ENCODE peak calls at places on chromosomes 12 and 14, in nine cellular contexts. B, K, H, L, V, J, Q, N and R are unnamed samples.

GRCh38 chr14:95486875-95487668 is 29.4 kb downstream of the SYNE3 start:
- DNase-seq in B (no peak), K (no peak), H (no peak), L (no peak), V (no peak), J (no peak), Q (no peak), N (no peak), R (no peak)

GRCh38 chr14:91614187-91614586 is 104.1 kb upstream of the PPP4R3A start:
- DNase-seq in B (no peak), K (no peak), H (no peak), L (no peak), V (no peak), J (peak), Q (no peak), N (no peak), R (no peak)

GRCh38 chr14:104805326-104805678 is 4.4 kb downstream of the ZBTB42 start:
- DNase-seq in B (no peak), K (no peak), H (no peak), L (peak), V (no peak), J (peak), Q (no peak), N (no peak), R (peak)

GRCh38 chr12:57008113-57008687 is 1.9 kb upstream of the ZBTB39 start:
- DNase-seq in B (no peak), K (no peak), H (no peak), L (no peak), V (no peak), J (peak), Q (no peak), N (no peak), R (peak)

GRCh38 chr12:55738113-55739024 is 4.6 kb upstream of the GDF11 start:
- DNase-seq in B (peak), K (no peak), H (no peak), L (peak), V (peak), J (peak), Q (peak), N (peak), R (no peak)

GRCh38 chr12:74747305-74747704 is 209.7 kb downstream of the ATXN7L3B start:
- DNase-seq in B (no peak), K (no peak), H (no peak), L (no peak), V (no peak), J (peak), Q (no peak), N (no peak), R (no peak)

GRCh38 chr12:40103043-40103442 is 2.8 kb downstream of the SLC2A13 start:
- DNase-seq in B (no peak), K (no peak), H (no peak), L (no peak), V (no peak), J (no peak), Q (no peak), N (no peak), R (no peak)

GRCh38 chr12:81797100-81797499 is 38.0 kb upstream of the PPFIA2 start:
- DNase-seq in B (no peak), K (no peak), H (no peak), L (no peak), V (no peak), J (peak), Q (no peak), N (no peak), R (no peak)

GRCh38 chr12:127728285-127728684 is 538.7 kb upstream of the TMEM132C start:
- DNase-seq in B (no peak), K (no peak), H (no peak), L (no peak), V (no peak), J (no peak), Q (no peak), N (no peak), R (no peak)

GRCh38 chr14:36822671-36823070 is 161.0 kb downstream of the PAX9 start:
- DNase-seq in B (no peak), K (no peak), H (no peak), L (no peak), V (no peak), J (no peak), Q (no peak), N (no peak), R (no peak)

GRCh38 chr12:128930591-128930990 is 77.3 kb downstream of the GLT1D1 start:
- DNase-seq in B (no peak), K (no peak), H (no peak), L (no peak), V (no peak), J (no peak), Q (no peak), N (no peak), R (no peak)

GRCh38 chr12:53505555-53506449 is 1.5 kb downstream of the NPFF start:
- DNase-seq in B (no peak), K (no peak), H (no peak), L (no peak), V (peak), J (no peak), Q (no peak), N (no peak), R (no peak)

GRCh38 chr12:53506881-53507719 is at the start of gene NPFF:
- DNase-seq in B (no peak), K (no peak), H (no peak), L (no peak), V (peak), J (no peak), Q (no peak), N (no peak), R (no peak)

GRCh38 chr12:53506450-53506785 is 866 bp downstream of the NPFF start:
- DNase-seq in B (no peak), K (no peak), H (no peak), L (no peak), V (no peak), J (no peak), Q (no peak), N (no peak), R (no peak)

GRCh38 chr12:53510181-53510812 is 3.0 kb upstream of the NPFF start:
- DNase-seq in B (no peak), K (no peak), H (no peak), L (no peak), V (peak), J (no peak), Q (no peak), N (no peak), R (no peak)

GRCh38 chr12:53508534-53509199 is 1.4 kb upstream of the NPFF start:
- DNase-seq in B (peak), K (peak), H (peak), L (peak), V (peak), J (peak), Q (peak), N (peak), R (peak)
- TF ChIP-seq POLR2A in B (no peak), K (no peak), H (no peak), L (no peak), V (no peak), J (no peak), Q (no peak), N (no peak), R (no peak)

GRCh38 chr12:46358791-46359666 is 13.5 kb downstream of the SLC38A2 start:
- DNase-seq in B (no peak), K (no peak), H (no peak), L (no peak), V (no peak), J (no peak), Q (no peak), N (no peak), R (no peak)
- TF ChIP-seq POLR2A in B (no peak), K (peak), H (no peak), L (no peak), V (no peak), J (no peak), Q (no peak), N (no peak), R (no peak)

GRCh38 chr14:99758121-99758871 is 34.9 kb upstream of the EML1 start:
- DNase-seq in B (no peak), K (no peak), H (no peak), L (no peak), V (peak), J (peak), Q (no peak), N (no peak), R (peak)
- TF ChIP-seq POLR2A in B (no peak), K (no peak), H (no peak), L (no peak), V (no peak), J (no peak), Q (no peak), N (no peak), R (no peak)

DNA sequence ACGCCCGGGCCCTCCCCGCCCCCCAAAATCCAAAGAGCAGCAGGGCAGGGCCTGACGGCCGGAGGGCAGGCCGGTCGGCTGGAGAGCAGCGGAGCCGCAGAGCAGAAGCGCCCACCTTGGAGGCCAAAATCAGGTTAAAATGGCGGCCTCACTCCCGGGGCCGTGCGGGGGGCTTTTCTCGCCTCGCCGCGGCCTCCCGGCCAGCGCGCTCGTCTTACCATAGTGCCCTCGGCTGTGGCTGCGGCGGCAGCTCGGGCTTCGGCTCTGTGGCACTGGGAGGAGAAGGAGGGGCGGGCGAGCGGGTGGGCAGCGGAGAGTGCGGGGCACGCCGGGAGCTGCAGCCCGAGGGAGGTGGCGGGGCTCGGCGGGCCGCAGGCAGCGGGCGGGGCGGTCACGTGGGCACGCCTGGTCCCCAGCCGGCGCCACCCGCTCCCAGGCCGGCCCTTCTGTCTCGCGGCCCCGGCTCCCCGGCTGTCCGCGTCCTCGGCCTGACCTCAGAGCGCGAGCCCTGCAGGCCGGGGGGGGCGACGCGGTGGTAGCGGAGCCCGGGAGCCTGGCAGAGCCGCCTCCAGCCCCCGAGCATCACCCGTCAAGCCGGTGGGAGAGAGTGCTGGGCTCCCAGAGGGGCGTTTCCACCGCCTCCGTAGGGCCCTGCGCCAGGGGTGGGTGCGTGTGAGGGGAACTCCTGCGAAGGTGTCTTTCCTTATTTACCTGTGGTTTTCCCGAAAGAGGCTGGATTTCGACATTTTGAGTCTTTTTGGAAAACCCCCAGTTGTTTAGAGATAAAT is at the start of gene CFL2:
- DNase-seq in B (peak), K (peak), H (peak), L (peak), V (peak), J (peak), Q (peak), N (peak), R (peak)
- TF ChIP-seq POLR2A in B (peak), K (no peak), H (peak), L (peak), V (peak), J (peak), Q (peak), N (peak), R (peak)